ENCODE peak calls at places on chromosomes 12 and 14, in eight cellular contexts. M is astrocyte of the spinal cord, O is colonic mucosa, H is cardiac muscle cell, X is cardiac fibroblast, B is Caco-2, N is thyroid gland, V is fibroblast of mammary gland. Y is an unnamed sample.

GRCh38 chr12:8603858-8604257 is 8.8 kb downstream of the AICDA start:
- DNase-seq in M (no peak), O (no peak), X (no peak), N (no peak), H (no peak), B (no peak), V (no peak), Y (no peak)

GRCh38 chr14:64625363-64626232 is 75.8 kb downstream of the PPP1R36 start:
- DNase-seq in O (no peak), H (no peak), X (no peak), V (no peak), B (peak; percentile 63), M (no peak), N (peak; percentile 91), Y (no peak)

GRCh38 chr12:103799504-103800251 is 41.4 kb downstream of the NT5DC3 start:
- DNase-seq in O (peak; percentile 44), B (no peak), X (peak; percentile 85), N (peak; percentile 70), V (peak; percentile 62), H (no peak), M (peak; percentile 85), Y (peak; percentile 44)

GRCh38 chr14:90491221-90491867 is 94.5 kb downstream of the CALM1 start:
- DNase-seq in O (no peak), B (no peak), H (no peak), M (peak; percentile 52), N (peak; percentile 30), V (peak; percentile 84), X (peak; percentile 75), Y (peak; percentile 44)

GRCh38 chr12:60290532-60290931 is 694.7 kb downstream of the SLC16A7 start:
- DNase-seq in B (no peak), M (no peak), H (no peak), N (no peak), X (no peak), O (no peak), V (no peak), Y (no peak)

GRCh38 chr12:95767703-95768102 is 22.9 kb downstream of the NTN4 start:
- DNase-seq in O (no peak), H (no peak), X (peak; percentile 56), N (no peak), V (peak; percentile 64), B (no peak), M (no peak), Y (no peak)

GRCh38 chr12:98572010-98572409 is 21.5 kb upstream of the SLC25A3 start:
- DNase-seq in H (peak; percentile 10), N (no peak), O (no peak), B (no peak), X (no peak), M (no peak), V (no peak), Y (no peak)

GRCh38 chr12:121579981-121580868 is 598 bp downstream of the KDM2B start:
- DNase-seq in B (peak; percentile 81), N (peak; percentile 79), X (peak; percentile 62), H (peak; percentile 85), O (peak; percentile 86), M (peak; percentile 62), V (peak; percentile 55), Y (peak; percentile 61)

GRCh38 chr12:122206111-122206881 is 2.8 kb downstream of the B3GNT4 start:
- DNase-seq in N (no peak), X (no peak), M (no peak), V (no peak), B (no peak), H (no peak), O (no peak), Y (no peak)

GRCh38 chr14:104268725-104269436 is 130.5 kb downstream of the KIF26A start:
- DNase-seq in H (no peak), X (no peak), N (no peak), M (no peak), V (no peak), O (peak; percentile 16), B (no peak), Y (no peak)

GRCh38 chr14:78508023-78508422 is 337.9 kb downstream of the NRXN3 start:
- DNase-seq in B (no peak), X (no peak), N (no peak), M (no peak), V (no peak), O (no peak), H (no peak), Y (no peak)

GRCh38 chr12:6818246-6819006 is 3.2 kb upstream of the GPR162 start:
- DNase-seq in O (no peak), X (no peak), N (no peak), H (peak; percentile 60), V (no peak), B (no peak), M (no peak), Y (no peak)

GRCh38 chr14:100476012-100476822 is 111.0 kb downstream of the BEGAIN start:
- DNase-seq in O (peak; percentile 37), M (peak; percentile 99), B (no peak), X (peak; percentile 47), N (no peak), V (peak; percentile 96), H (peak; percentile 21), Y (peak; percentile 94)

GRCh38 chr12:128970110-128970509 is 116.8 kb downstream of the GLT1D1 start:
- DNase-seq in B (no peak), X (no peak), M (no peak), V (no peak), O (no peak), N (no peak), H (no peak), Y (no peak)

GRCh38 chr14:74551903-74552371 is 58.4 kb downstream of the ISCA2 start:
- DNase-seq in X (no peak), O (peak; percentile 25), B (no peak), M (no peak), V (no peak), H (no peak), N (peak; percentile 58), Y (peak; percentile 41)

GRCh38 chr12:27539191-27539631 is 15.2 kb downstream of the PPFIBP1 start:
- DNase-seq in O (no peak), V (peak; percentile 73), X (peak; percentile 68), H (no peak), N (no peak), M (no peak), B (no peak), Y (no peak)

GRCh38 chr12:101875112-101875961 is 2.0 kb upstream of the DRAM1 start:
- DNase-seq in X (peak; percentile 67), M (peak; percentile 34), H (no peak), O (no peak), V (no peak), N (no peak), B (no peak), Y (peak; percentile 31)

GRCh38 chr14:87628129-87628528 is 364.9 kb downstream of the GALC start:
- DNase-seq in N (peak; percentile 57), B (no peak), X (no peak), H (peak; percentile 41), M (peak; percentile 78), O (no peak), V (peak; percentile 71), Y (peak; percentile 77)

GRCh38 chr12:65164244-65164643 is 5.1 kb upstream of the LEMD3 start:
- DNase-seq in B (no peak), H (no peak), N (no peak), V (no peak), O (no peak), X (no peak), M (no peak), Y (no peak)

GRCh38 chr12:65168606-65169310 is 625 bp upstream of the LEMD3 start:
- DNase-seq in O (no peak), N (no peak), H (no peak), B (no peak), X (no peak), V (no peak), M (no peak), Y (no peak)

GRCh38 chr12:65163755-65164154 is 5.6 kb upstream of the LEMD3 start:
- DNase-seq in M (no peak), N (no peak), B (no peak), O (no peak), V (no peak), X (no peak), H (no peak), Y (no peak)

GRCh38 chr12:65162609-65163008 is 6.8 kb upstream of the LEMD3 start:
- DNase-seq in N (no peak), B (no peak), O (no peak), V (no peak), X (no peak), H (no peak), M (no peak), Y (no peak)

DNA sequence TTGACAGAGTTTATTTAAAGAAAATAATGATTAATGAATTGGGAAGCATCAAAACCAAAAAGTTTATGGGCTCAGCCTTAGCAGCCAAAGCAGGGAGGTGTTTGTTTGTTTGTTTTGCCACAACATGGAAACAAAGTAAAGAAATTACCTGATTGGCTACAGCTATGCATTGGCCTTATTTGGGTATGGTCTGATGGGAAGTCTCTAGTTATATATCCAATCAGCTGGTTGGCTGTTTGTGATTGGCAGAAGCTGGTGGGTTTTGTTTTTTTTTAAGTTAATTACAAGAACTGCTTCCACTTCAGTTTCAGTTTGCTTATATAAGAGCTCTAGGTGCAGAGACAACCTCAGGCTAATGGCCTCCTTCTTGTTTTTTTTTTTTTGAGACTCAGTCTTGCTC is 4.6 kb upstream of the LEMD3 start:
- DNase-seq in V (peak; percentile 8), N (no peak), M (no peak), H (no peak), B (no peak), O (no peak), X (no peak), Y (no peak)
- H3K4me3 ChIP-seq in V (no peak overlapping the region), N (no peak overlapping the region), M (no peak overlapping the region), H (no peak overlapping the region), B (no peak overlapping the region), O (no peak overlapping the region), X (no peak overlapping the region), Y (no peak overlapping the region)

GRCh38 chr14:83291716-83292115 is 1758.1 kb upstream of the SEL1L start:
- DNase-seq in X (no peak), M (no peak), H (no peak), N (no peak), O (no peak), B (no peak), V (peak; percentile 3), Y (no peak)
- TF ChIP-seq CTCF in X (no peak), M (no peak), H (no peak), N (no peak), O (no peak), B (no peak), V (no peak), Y (no peak)

GRCh38 chr12:48682927-48683326 is 889 bp upstream of the KANSL2 start:
- DNase-seq in B (no peak), H (no peak), N (no peak), V (no peak), M (no peak), O (no peak), X (no peak), Y (no peak)
- H3K4me3 ChIP-seq in B (peak overlapping the region; percentile 55), H (peak overlapping the region; percentile 45), N (peak overlapping the region; percentile 44), V (peak overlapping the region; percentile 99), M (peak overlapping the region; percentile 67), O (peak overlapping the region; percentile 98), X (peak overlapping the region; percentile 96), Y (peak overlapping the region; percentile 74)

DNA sequence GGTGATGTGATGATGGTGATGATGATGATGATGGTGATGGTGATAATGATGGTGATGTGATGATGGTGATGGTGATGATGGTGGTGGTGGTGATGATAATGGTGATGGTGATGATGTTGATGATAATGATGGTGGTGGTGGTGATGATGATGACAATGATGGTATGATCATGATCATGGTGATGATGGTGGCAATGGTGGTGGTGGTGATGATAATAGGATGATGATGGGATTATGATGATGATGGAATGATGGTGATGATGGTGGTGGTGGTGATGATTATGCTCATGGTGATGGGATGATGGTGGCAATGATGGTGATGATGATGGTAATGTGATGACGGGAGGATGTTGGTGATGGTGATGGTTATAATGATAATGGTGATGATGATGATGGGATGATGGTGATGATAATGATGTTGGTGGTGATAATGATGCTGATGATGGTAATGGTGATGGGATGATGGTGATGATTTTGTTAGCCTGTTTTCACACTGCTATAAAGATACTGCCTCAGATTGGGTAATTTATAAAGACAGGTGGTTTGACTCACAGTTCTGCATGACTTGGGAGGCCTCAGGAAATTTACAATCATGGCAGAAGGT is 314.8 kb upstream of the SFSWAP start:
- DNase-seq in B (no peak), X (no peak), H (no peak), V (no peak), O (no peak), N (no peak), M (no peak), Y (no peak)
- TF ChIP-seq CTCF in B (no peak), X (no peak), H (no peak), V (no peak), O (no peak), N (no peak), M (no peak), Y (no peak)